ENCODE peak calls at places on chromosomes 16 and 17, in five cellular contexts. One of them, this sample, is unnamed. For H3K4me1 and H3K27me3, the result is how much of the 10 kb centered on the place peaks cover.

GRCh38 chr17:1744551-1745512 is 2.2 kb downstream of the SERPINF2 start:
- DNase-seq in suprapubic skin: no peak
- DNase-seq in ascending aorta: no peak
- DNase-seq in endothelial cell of umbilical vein: no peak
- DNase-seq in psoas muscle: no peak
- DNase-seq in this sample: no peak

GRCh38 chr17:66371561-66371960 is 69.1 kb downstream of the PRKCA start:
- DNase-seq in suprapubic skin: no peak
- DNase-seq in ascending aorta: no peak
- DNase-seq in endothelial cell of umbilical vein: no peak
- DNase-seq in psoas muscle: no peak
- DNase-seq in this sample: no peak

GRCh38 chr16:30494709-30495108 is 22.2 kb downstream of the ITGAL start:
- DNase-seq in suprapubic skin: no peak
- DNase-seq in ascending aorta: no peak
- DNase-seq in endothelial cell of umbilical vein: no peak
- DNase-seq in psoas muscle: no peak
- DNase-seq in this sample: no peak

GRCh38 chr16:1768061-1768766 is 3.1 kb downstream of the NME3 start:
- DNase-seq in suprapubic skin: no peak
- DNase-seq in ascending aorta: no peak
- DNase-seq in endothelial cell of umbilical vein: no peak
- DNase-seq in psoas muscle: no peak
- DNase-seq in this sample: no peak

GRCh38 chr17:76124582-76125390 is 16.3 kb downstream of the FOXJ1 start:
- DNase-seq in suprapubic skin: no peak
- DNase-seq in ascending aorta: no peak
- DNase-seq in endothelial cell of umbilical vein: no peak
- DNase-seq in psoas muscle: no peak
- DNase-seq in this sample: peak

GRCh38 chr17:12256380-12256995 is 235.8 kb downstream of the MAP2K4 start:
- DNase-seq in suprapubic skin: no peak
- DNase-seq in ascending aorta: no peak
- DNase-seq in endothelial cell of umbilical vein: peak
- DNase-seq in psoas muscle: no peak
- DNase-seq in this sample: peak

GRCh38 chr17:39965017-39965699 is 2.4 kb downstream of the GSDMA start:
- DNase-seq in suprapubic skin: no peak
- DNase-seq in ascending aorta: no peak
- DNase-seq in endothelial cell of umbilical vein: no peak
- DNase-seq in psoas muscle: no peak
- DNase-seq in this sample: no peak

GRCh38 chr17:63278731-63279442 is 167.2 kb downstream of the CYB561 start:
- DNase-seq in suprapubic skin: no peak
- DNase-seq in ascending aorta: no peak
- DNase-seq in endothelial cell of umbilical vein: peak
- DNase-seq in psoas muscle: no peak
- DNase-seq in this sample: no peak

GRCh38 chr16:11835891-11836652 is 15.3 kb downstream of the RSL1D1 start:
- DNase-seq in suprapubic skin: peak
- DNase-seq in ascending aorta: no peak
- DNase-seq in endothelial cell of umbilical vein: no peak
- DNase-seq in psoas muscle: no peak
- DNase-seq in this sample: no peak

GRCh38 chr17:1779571-1780074 is 17.8 kb downstream of the SERPINF1 start:
- DNase-seq in suprapubic skin: peak
- DNase-seq in ascending aorta: no peak
- DNase-seq in endothelial cell of umbilical vein: peak
- DNase-seq in psoas muscle: peak
- DNase-seq in this sample: peak

GRCh38 chr16:9821331-9821730 is 360.9 kb downstream of the GRIN2A start:
- DNase-seq in suprapubic skin: no peak
- DNase-seq in ascending aorta: no peak
- DNase-seq in endothelial cell of umbilical vein: no peak
- DNase-seq in psoas muscle: no peak
- DNase-seq in this sample: no peak

GRCh38 chr16:9824191-9824590 is 358.0 kb downstream of the GRIN2A start:
- DNase-seq in suprapubic skin: no peak
- DNase-seq in ascending aorta: no peak
- DNase-seq in endothelial cell of umbilical vein: no peak
- DNase-seq in psoas muscle: no peak
- DNase-seq in this sample: no peak

GRCh38 chr16:9820481-9821246 is 361.6 kb downstream of the GRIN2A start:
- DNase-seq in suprapubic skin: no peak
- DNase-seq in ascending aorta: no peak
- DNase-seq in endothelial cell of umbilical vein: no peak
- DNase-seq in psoas muscle: no peak
- DNase-seq in this sample: no peak

GRCh38 chr16:9821970-9822369 is 360.3 kb downstream of the GRIN2A start:
- DNase-seq in suprapubic skin: no peak
- DNase-seq in ascending aorta: no peak
- DNase-seq in endothelial cell of umbilical vein: no peak
- DNase-seq in psoas muscle: no peak
- DNase-seq in this sample: no peak

GRCh38 chr16:9823510-9823909 is 358.7 kb downstream of the GRIN2A start:
- DNase-seq in suprapubic skin: no peak
- DNase-seq in ascending aorta: no peak
- DNase-seq in endothelial cell of umbilical vein: no peak
- DNase-seq in psoas muscle: no peak
- DNase-seq in this sample: no peak
- TF ChIP-seq CTCF in suprapubic skin: no peak
- TF ChIP-seq CTCF in ascending aorta: no peak
- TF ChIP-seq CTCF in endothelial cell of umbilical vein: no peak
- TF ChIP-seq CTCF in psoas muscle: no peak
- TF ChIP-seq CTCF in this sample: no peak

GRCh38 chr16:12878973-12879372 is 22.4 kb upstream of the SHISA9 start:
- DNase-seq in suprapubic skin: no peak
- DNase-seq in ascending aorta: no peak
- DNase-seq in endothelial cell of umbilical vein: no peak
- DNase-seq in psoas muscle: no peak
- DNase-seq in this sample: no peak

GRCh38 chr16:12879812-12880211 is 21.6 kb upstream of the SHISA9 start:
- DNase-seq in suprapubic skin: no peak
- DNase-seq in ascending aorta: no peak
- DNase-seq in endothelial cell of umbilical vein: no peak
- DNase-seq in psoas muscle: no peak
- DNase-seq in this sample: no peak

GRCh38 chr16:12876778-12877177 is 24.6 kb upstream of the SHISA9 start:
- DNase-seq in suprapubic skin: no peak
- DNase-seq in ascending aorta: no peak
- DNase-seq in endothelial cell of umbilical vein: no peak
- DNase-seq in psoas muscle: no peak
- DNase-seq in this sample: no peak

GRCh38 chr16:12881182-12881581 is 20.2 kb upstream of the SHISA9 start:
- DNase-seq in suprapubic skin: no peak
- DNase-seq in ascending aorta: no peak
- DNase-seq in endothelial cell of umbilical vein: no peak
- DNase-seq in psoas muscle: no peak
- DNase-seq in this sample: no peak

GRCh38 chr16:12881771-12882170 is 19.6 kb upstream of the SHISA9 start:
- DNase-seq in suprapubic skin: no peak
- DNase-seq in ascending aorta: no peak
- DNase-seq in endothelial cell of umbilical vein: no peak
- DNase-seq in psoas muscle: no peak
- DNase-seq in this sample: no peak
- H3K4me1 ChIP-seq in suprapubic skin: under half
- H3K4me1 ChIP-seq in ascending aorta: under half
- H3K4me1 ChIP-seq in endothelial cell of umbilical vein: under half
- H3K4me1 ChIP-seq in psoas muscle: under half
- H3K4me1 ChIP-seq in this sample: under half

DNA sequence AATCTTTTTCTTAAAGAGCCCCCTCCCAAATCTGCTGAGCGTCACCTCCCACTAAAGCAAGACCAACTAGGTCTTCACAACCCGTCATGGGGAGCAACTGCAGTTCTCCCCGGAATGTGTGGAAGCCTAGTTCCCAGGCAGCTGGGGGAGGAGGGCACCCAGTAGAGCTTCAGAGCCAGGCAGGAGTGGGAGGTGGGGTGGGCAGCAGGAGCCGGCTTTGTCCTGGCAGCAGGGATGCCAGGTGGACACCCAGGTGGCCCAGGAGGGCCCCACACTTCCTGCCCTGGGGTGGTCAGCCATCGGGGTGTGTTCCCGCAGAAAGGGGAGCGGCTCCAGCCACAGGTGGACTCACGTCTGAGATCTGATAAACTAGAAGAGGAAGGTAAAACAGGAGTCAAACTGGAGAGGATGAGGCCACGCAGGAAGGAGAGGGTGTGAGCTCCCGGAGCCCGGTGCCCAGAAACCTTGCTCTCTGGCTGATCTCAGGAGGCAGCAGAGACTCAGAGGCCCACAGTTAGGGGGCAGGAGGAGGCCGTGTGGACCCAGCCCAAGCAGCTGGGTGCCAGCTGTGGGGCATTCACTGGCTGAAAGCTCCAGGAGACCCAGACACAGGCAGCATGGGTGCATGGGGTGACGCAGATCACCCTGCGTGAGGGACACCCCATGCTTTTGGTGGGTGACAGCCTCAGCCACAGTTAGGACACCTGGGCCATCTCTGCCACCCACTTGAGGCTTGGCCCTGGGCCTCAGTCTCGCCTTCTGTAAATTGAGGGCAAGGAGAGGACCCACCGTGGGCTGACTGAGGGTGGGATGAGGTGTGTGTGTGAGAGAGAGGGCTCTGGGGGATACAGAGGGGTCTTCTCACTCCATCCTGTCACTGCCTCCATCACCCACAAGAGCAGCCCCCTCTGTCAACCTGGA is 260.8 kb upstream of the TNRC6C start:
- DNase-seq in suprapubic skin: peak
- DNase-seq in ascending aorta: no peak
- DNase-seq in endothelial cell of umbilical vein: no peak
- DNase-seq in psoas muscle: no peak
- DNase-seq in this sample: no peak
- H3K27me3 ChIP-seq in suprapubic skin: half or more
- H3K27me3 ChIP-seq in ascending aorta: under half
- H3K27me3 ChIP-seq in endothelial cell of umbilical vein: under half
- H3K27me3 ChIP-seq in psoas muscle: under half
- H3K27me3 ChIP-seq in this sample: under half

DNA sequence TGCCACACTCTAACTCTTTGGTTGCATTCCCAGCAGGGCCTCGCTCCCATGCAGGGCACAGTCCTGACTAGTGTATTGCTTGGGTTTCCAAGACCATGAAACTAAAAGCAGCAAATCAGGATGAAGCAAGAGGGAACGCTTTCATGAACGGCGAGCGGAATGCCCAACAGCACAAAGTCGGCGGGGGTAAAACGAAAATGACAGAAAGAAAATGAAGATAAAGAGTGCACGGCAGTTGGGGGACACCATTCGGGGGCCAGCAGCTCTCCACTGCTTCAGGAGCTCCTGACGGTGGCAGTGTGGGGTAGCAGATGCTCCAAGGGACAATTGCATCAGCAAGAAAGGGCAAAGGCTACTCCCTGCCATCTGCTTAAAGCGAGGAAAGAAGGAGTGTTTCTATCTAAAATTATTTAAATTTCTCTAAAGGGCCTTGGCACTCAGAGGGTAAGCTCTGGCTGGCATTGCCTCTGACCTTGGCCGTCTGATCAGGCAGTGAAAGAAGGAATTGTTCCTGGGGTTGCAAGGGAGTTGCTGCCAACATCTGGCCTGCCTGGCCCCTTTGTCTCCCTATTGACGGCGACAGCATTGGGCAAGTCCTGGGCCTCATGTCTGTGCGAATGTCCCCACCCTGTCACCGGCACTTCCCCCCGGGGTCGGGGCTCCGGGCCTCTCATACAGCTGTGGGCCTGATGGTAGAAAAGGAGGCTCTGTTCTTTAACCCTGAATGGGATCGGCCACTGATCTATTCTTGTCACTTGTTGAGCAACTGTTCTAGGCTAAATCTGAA is 138.2 kb downstream of the CMIP start:
- DNase-seq in suprapubic skin: no peak
- DNase-seq in ascending aorta: no peak
- DNase-seq in endothelial cell of umbilical vein: no peak
- DNase-seq in psoas muscle: peak
- DNase-seq in this sample: no peak
- TF ChIP-seq CTCF in suprapubic skin: peak
- TF ChIP-seq CTCF in ascending aorta: no peak
- TF ChIP-seq CTCF in endothelial cell of umbilical vein: no peak
- TF ChIP-seq CTCF in psoas muscle: no peak
- TF ChIP-seq CTCF in this sample: no peak

DNA sequence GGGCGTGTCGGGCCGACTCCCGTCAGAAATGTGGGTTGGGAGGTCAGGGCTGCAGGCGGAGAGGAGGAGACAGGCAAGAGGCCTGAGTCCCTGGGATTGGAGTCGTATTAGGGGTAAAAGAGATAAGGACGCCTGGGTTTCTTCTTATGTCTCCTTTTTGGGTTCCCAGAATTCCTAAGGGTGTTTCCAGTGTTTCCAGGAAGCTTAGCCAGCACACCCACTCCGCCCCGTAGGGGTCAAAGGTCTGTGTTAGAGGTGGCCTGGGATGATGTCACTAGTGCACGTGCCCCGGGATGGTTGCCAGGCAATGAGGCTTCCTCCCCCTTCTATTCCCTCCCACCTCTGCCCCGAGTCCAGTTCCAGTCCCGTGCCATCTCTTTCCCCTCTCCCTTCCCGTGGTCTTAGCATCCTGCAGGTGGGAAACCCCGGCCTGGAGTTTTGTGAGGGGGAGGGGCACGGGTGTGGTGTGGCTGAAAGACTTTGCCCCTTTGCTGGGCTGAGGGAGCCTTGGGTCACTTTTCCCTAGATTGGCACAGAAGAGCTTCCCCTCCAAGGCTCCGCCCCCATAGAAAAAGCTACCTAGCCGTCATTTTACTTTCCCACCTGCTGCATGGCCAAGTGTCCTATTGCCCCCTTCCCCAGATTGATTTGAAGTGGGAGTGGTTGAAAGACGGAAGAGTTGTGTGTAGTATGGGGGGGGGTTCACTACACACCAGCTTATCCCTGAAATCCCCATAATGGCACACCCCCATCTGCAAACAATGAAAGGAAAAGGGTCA is 2.8 kb downstream of the KDM6B start:
- DNase-seq in suprapubic skin: peak
- DNase-seq in ascending aorta: peak
- DNase-seq in endothelial cell of umbilical vein: peak
- DNase-seq in psoas muscle: peak
- DNase-seq in this sample: peak
- H3K4me1 ChIP-seq in suprapubic skin: half or more
- H3K4me1 ChIP-seq in ascending aorta: under half
- H3K4me1 ChIP-seq in endothelial cell of umbilical vein: under half
- H3K4me1 ChIP-seq in psoas muscle: under half
- H3K4me1 ChIP-seq in this sample: half or more

This sample was measured in sigmoid colon.